ENCODE peak calls at places on chromosomes 13 and 19, in ten cellular contexts. One of them, this sample, is unnamed.

GRCh38 chr19:45311640-45312039 is 11.0 kb downstream of the CKM start:
- DNase-seq in Karpas-422: no peak
- DNase-seq in SK-N-SH: no peak
- DNase-seq in GM23248: no peak
- DNase-seq in hepatocyte: no peak
- DNase-seq in GM23338: peak; percentile 52
- DNase-seq in MM.1S: no peak
- DNase-seq in HCT116: no peak
- DNase-seq in OCI-LY7: no peak
- DNase-seq in PC-9: no peak
- DNase-seq in this sample: no peak

GRCh38 chr19:35348909-35349611 is 1.4 kb downstream of the FFAR1 start:
- DNase-seq in Karpas-422: peak; percentile 75
- DNase-seq in PC-9: no peak
- DNase-seq in HCT116: no peak
- DNase-seq in GM23248: no peak
- DNase-seq in GM23338: peak; percentile 34
- DNase-seq in hepatocyte: no peak
- DNase-seq in SK-N-SH: no peak
- DNase-seq in MM.1S: no peak
- DNase-seq in OCI-LY7: peak; percentile 93
- DNase-seq in this sample: no peak

GRCh38 chr19:17020823-17021222 is 5.8 kb downstream of the CPAMD8 start:
- DNase-seq in SK-N-SH: no peak
- DNase-seq in PC-9: peak; percentile 69
- DNase-seq in OCI-LY7: peak; percentile 43
- DNase-seq in MM.1S: no peak
- DNase-seq in GM23338: peak; percentile 37
- DNase-seq in hepatocyte: no peak
- DNase-seq in HCT116: peak; percentile 15
- DNase-seq in Karpas-422: peak; percentile 81
- DNase-seq in GM23248: no peak
- DNase-seq in this sample: peak; percentile 30

GRCh38 chr19:33399745-33400681 is 26.5 kb downstream of the CEBPG start:
- DNase-seq in PC-9: no peak
- DNase-seq in SK-N-SH: peak; percentile 28
- DNase-seq in Karpas-422: no peak
- DNase-seq in GM23338: no peak
- DNase-seq in HCT116: no peak
- DNase-seq in MM.1S: no peak
- DNase-seq in hepatocyte: no peak
- DNase-seq in GM23248: no peak
- DNase-seq in OCI-LY7: no peak
- DNase-seq in this sample: no peak

GRCh38 chr19:41421314-41421713 is 5.9 kb downstream of the B3GNT8 start:
- DNase-seq in PC-9: no peak
- DNase-seq in MM.1S: no peak
- DNase-seq in GM23248: no peak
- DNase-seq in hepatocyte: no peak
- DNase-seq in OCI-LY7: no peak
- DNase-seq in Karpas-422: no peak
- DNase-seq in GM23338: no peak
- DNase-seq in SK-N-SH: no peak
- DNase-seq in HCT116: no peak
- DNase-seq in this sample: no peak

GRCh38 chr19:46862974-46863632 is 2.3 kb downstream of the ARHGAP35 start:
- DNase-seq in MM.1S: no peak
- DNase-seq in GM23338: peak; percentile 34
- DNase-seq in GM23248: peak; percentile 22
- DNase-seq in Karpas-422: peak; percentile 61
- DNase-seq in OCI-LY7: no peak
- DNase-seq in hepatocyte: no peak
- DNase-seq in HCT116: no peak
- DNase-seq in SK-N-SH: no peak
- DNase-seq in PC-9: no peak
- DNase-seq in this sample: no peak

GRCh38 chr13:60351326-60351725 is 45.7 kb upstream of the TDRD3 start:
- DNase-seq in hepatocyte: peak; percentile 20
- DNase-seq in HCT116: no peak
- DNase-seq in GM23248: peak; percentile 49
- DNase-seq in SK-N-SH: peak; percentile 6
- DNase-seq in Karpas-422: no peak
- DNase-seq in OCI-LY7: no peak
- DNase-seq in GM23338: no peak
- DNase-seq in MM.1S: no peak
- DNase-seq in PC-9: peak; percentile 55
- DNase-seq in this sample: peak; percentile 40

GRCh38 chr19:18290250-18291018 is 9.0 kb upstream of the JUND start:
- DNase-seq in GM23248: peak; percentile 39
- DNase-seq in MM.1S: no peak
- DNase-seq in GM23338: no peak
- DNase-seq in hepatocyte: no peak
- DNase-seq in HCT116: no peak
- DNase-seq in Karpas-422: no peak
- DNase-seq in PC-9: no peak
- DNase-seq in OCI-LY7: no peak
- DNase-seq in SK-N-SH: no peak
- DNase-seq in this sample: no peak

GRCh38 chr19:40191836-40192646 is 815 bp downstream of the MAP3K10 start:
- DNase-seq in OCI-LY7: peak; percentile 53
- DNase-seq in MM.1S: peak; percentile 22
- DNase-seq in GM23248: peak; percentile 61
- DNase-seq in hepatocyte: peak; percentile 55
- DNase-seq in SK-N-SH: peak; percentile 88
- DNase-seq in Karpas-422: peak; percentile 75
- DNase-seq in PC-9: no peak
- DNase-seq in HCT116: no peak
- DNase-seq in GM23338: peak; percentile 85
- DNase-seq in this sample: peak; percentile 2

GRCh38 chr13:110412132-110412912 is 105.2 kb downstream of the COL4A2 start:
- DNase-seq in Karpas-422: peak; percentile 82
- DNase-seq in SK-N-SH: peak; percentile 84
- DNase-seq in PC-9: peak; percentile 97
- DNase-seq in hepatocyte: peak; percentile 90
- DNase-seq in OCI-LY7: peak; percentile 27
- DNase-seq in GM23338: peak; percentile 87
- DNase-seq in GM23248: peak; percentile 99
- DNase-seq in HCT116: peak; percentile 66
- DNase-seq in MM.1S: peak; percentile 63
- DNase-seq in this sample: peak; percentile 92

GRCh38 chr19:35379992-35380391 is 9.1 kb downstream of the GPR42 start:
- DNase-seq in HCT116: no peak
- DNase-seq in PC-9: no peak
- DNase-seq in OCI-LY7: no peak
- DNase-seq in Karpas-422: no peak
- DNase-seq in hepatocyte: no peak
- DNase-seq in MM.1S: no peak
- DNase-seq in GM23338: no peak
- DNase-seq in GM23248: no peak
- DNase-seq in SK-N-SH: no peak
- DNase-seq in this sample: no peak

GRCh38 chr19:51607077-51607476 is 23.1 kb downstream of the SIGLEC5 start:
- DNase-seq in hepatocyte: no peak
- DNase-seq in GM23248: no peak
- DNase-seq in MM.1S: peak; percentile 65
- DNase-seq in Karpas-422: peak; percentile 90
- DNase-seq in HCT116: no peak
- DNase-seq in GM23338: no peak
- DNase-seq in PC-9: no peak
- DNase-seq in OCI-LY7: peak; percentile 93
- DNase-seq in SK-N-SH: no peak
- DNase-seq in this sample: no peak

GRCh38 chr13:44934724-44935123 is 54.5 kb downstream of the NUFIP1 start:
- DNase-seq in PC-9: peak; percentile 70
- DNase-seq in Karpas-422: no peak
- DNase-seq in OCI-LY7: no peak
- DNase-seq in GM23248: peak; percentile 82
- DNase-seq in GM23338: no peak
- DNase-seq in HCT116: no peak
- DNase-seq in hepatocyte: no peak
- DNase-seq in SK-N-SH: no peak
- DNase-seq in MM.1S: no peak
- DNase-seq in this sample: peak; percentile 62

GRCh38 chr13:44930280-44930679 is 59.0 kb downstream of the NUFIP1 start:
- DNase-seq in HCT116: no peak
- DNase-seq in GM23248: no peak
- DNase-seq in OCI-LY7: no peak
- DNase-seq in GM23338: no peak
- DNase-seq in Karpas-422: no peak
- DNase-seq in hepatocyte: no peak
- DNase-seq in MM.1S: no peak
- DNase-seq in PC-9: no peak
- DNase-seq in SK-N-SH: no peak
- DNase-seq in this sample: no peak

GRCh38 chr13:44932171-44932849 is 57.0 kb downstream of the NUFIP1 start:
- DNase-seq in OCI-LY7: no peak
- DNase-seq in GM23338: no peak
- DNase-seq in hepatocyte: no peak
- DNase-seq in SK-N-SH: no peak
- DNase-seq in PC-9: no peak
- DNase-seq in GM23248: peak; percentile 49
- DNase-seq in Karpas-422: no peak
- DNase-seq in MM.1S: no peak
- DNase-seq in HCT116: no peak
- DNase-seq in this sample: peak; percentile 55

GRCh38 chr13:44930907-44931676 is 58.2 kb downstream of the NUFIP1 start:
- DNase-seq in PC-9: peak; percentile 77
- DNase-seq in GM23248: peak; percentile 52
- DNase-seq in MM.1S: no peak
- DNase-seq in SK-N-SH: no peak
- DNase-seq in Karpas-422: no peak
- DNase-seq in hepatocyte: no peak
- DNase-seq in OCI-LY7: no peak
- DNase-seq in GM23338: peak; percentile 50
- DNase-seq in HCT116: no peak
- DNase-seq in this sample: peak; percentile 27

GRCh38 chr13:44932850-44933251 is 56.4 kb downstream of the NUFIP1 start:
- DNase-seq in SK-N-SH: no peak
- DNase-seq in GM23248: peak; percentile 75
- DNase-seq in Karpas-422: no peak
- DNase-seq in PC-9: no peak
- DNase-seq in GM23338: no peak
- DNase-seq in MM.1S: no peak
- DNase-seq in hepatocyte: no peak
- DNase-seq in HCT116: no peak
- DNase-seq in OCI-LY7: no peak
- DNase-seq in this sample: peak; percentile 76
- H3K9me2 ChIP-seq in SK-N-SH: no peaks in the 10 kb centered on the region
- H3K9me2 ChIP-seq in GM23248: no peaks in the 10 kb centered on the region
- H3K9me2 ChIP-seq in Karpas-422: no peaks in the 10 kb centered on the region
- H3K9me2 ChIP-seq in PC-9: no peaks in the 10 kb centered on the region
- H3K9me2 ChIP-seq in GM23338: no peaks in the 10 kb centered on the region
- H3K9me2 ChIP-seq in MM.1S: no peaks in the 10 kb centered on the region
- H3K9me2 ChIP-seq in hepatocyte: no peaks in the 10 kb centered on the region
- H3K9me2 ChIP-seq in HCT116: no peaks in the 10 kb centered on the region
- H3K9me2 ChIP-seq in OCI-LY7: no peaks in the 10 kb centered on the region
- H3K9me2 ChIP-seq in this sample: no peaks in the 10 kb centered on the region

DNA sequence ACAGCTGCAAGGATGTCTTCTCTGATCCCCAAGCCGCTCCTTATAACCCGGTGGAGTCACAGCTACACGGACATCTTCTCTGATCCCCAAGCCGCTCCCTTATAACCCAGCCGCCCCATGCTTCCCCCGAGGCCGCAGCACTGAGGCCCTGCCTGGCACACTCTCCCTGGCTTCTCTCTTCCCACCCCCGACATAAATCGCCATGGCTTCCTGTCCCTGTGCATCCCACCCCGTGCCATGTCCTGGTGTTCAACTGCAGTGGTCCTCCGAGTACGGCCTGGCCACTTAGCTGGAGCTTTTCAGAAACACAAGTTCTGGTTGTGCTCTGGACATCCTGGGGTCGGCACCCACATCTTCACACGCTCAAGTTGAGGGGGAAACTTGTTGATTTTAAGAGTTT is 60.4 kb downstream of the RASA3 start:
- DNase-seq in PC-9: no peak
- DNase-seq in hepatocyte: no peak
- DNase-seq in GM23338: no peak
- DNase-seq in SK-N-SH: no peak
- DNase-seq in Karpas-422: no peak
- DNase-seq in OCI-LY7: no peak
- DNase-seq in HCT116: no peak
- DNase-seq in GM23248: no peak
- DNase-seq in MM.1S: no peak
- DNase-seq in this sample: no peak
- H3K79me2 ChIP-seq in PC-9: no peaks in the 10 kb centered on the region
- H3K79me2 ChIP-seq in hepatocyte: no peaks in the 10 kb centered on the region
- H3K79me2 ChIP-seq in GM23338: peaks cover 11% of the 10 kb centered on the region
- H3K79me2 ChIP-seq in SK-N-SH: peaks cover 70% of the 10 kb centered on the region
- H3K79me2 ChIP-seq in Karpas-422: no peaks in the 10 kb centered on the region
- H3K79me2 ChIP-seq in OCI-LY7: no peaks in the 10 kb centered on the region
- H3K79me2 ChIP-seq in HCT116: peaks cover 15% of the 10 kb centered on the region
- H3K79me2 ChIP-seq in GM23248: peaks cover 85% of the 10 kb centered on the region
- H3K79me2 ChIP-seq in MM.1S: peaks cover 61% of the 10 kb centered on the region
- H3K79me2 ChIP-seq in this sample: peaks cover 6% of the 10 kb centered on the region

DNA sequence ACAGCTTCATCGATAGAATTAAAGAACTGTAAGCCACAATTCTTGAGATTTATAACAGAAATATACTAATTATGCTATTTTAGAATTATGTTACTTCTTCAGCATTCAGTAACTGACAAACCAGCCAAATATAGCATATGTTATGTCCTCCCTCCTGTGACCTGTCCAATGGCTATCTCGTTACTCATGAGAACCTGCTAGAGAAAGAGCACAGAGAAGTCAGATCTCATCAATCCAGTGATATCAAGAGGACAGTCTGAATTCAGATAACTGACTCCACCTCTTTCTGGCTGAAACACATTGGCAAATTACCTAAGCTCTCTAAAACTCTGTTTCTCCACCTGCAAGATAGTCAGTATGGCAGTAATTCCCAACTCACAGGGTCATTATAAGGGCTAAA is 170.4 kb downstream of the FGF14 start:
- DNase-seq in MM.1S: no peak
- DNase-seq in Karpas-422: no peak
- DNase-seq in hepatocyte: no peak
- DNase-seq in GM23248: no peak
- DNase-seq in OCI-LY7: no peak
- DNase-seq in HCT116: no peak
- DNase-seq in SK-N-SH: no peak
- DNase-seq in PC-9: no peak
- DNase-seq in GM23338: no peak
- DNase-seq in this sample: no peak
- H3K9me2 ChIP-seq in MM.1S: no peaks in the 10 kb centered on the region
- H3K9me2 ChIP-seq in Karpas-422: no peaks in the 10 kb centered on the region
- H3K9me2 ChIP-seq in hepatocyte: no peaks in the 10 kb centered on the region
- H3K9me2 ChIP-seq in GM23248: no peaks in the 10 kb centered on the region
- H3K9me2 ChIP-seq in OCI-LY7: no peaks in the 10 kb centered on the region
- H3K9me2 ChIP-seq in HCT116: no peaks in the 10 kb centered on the region
- H3K9me2 ChIP-seq in SK-N-SH: no peaks in the 10 kb centered on the region
- H3K9me2 ChIP-seq in PC-9: no peaks in the 10 kb centered on the region
- H3K9me2 ChIP-seq in GM23338: peaks cover 3% of the 10 kb centered on the region
- H3K9me2 ChIP-seq in this sample: no peaks in the 10 kb centered on the region

DNA sequence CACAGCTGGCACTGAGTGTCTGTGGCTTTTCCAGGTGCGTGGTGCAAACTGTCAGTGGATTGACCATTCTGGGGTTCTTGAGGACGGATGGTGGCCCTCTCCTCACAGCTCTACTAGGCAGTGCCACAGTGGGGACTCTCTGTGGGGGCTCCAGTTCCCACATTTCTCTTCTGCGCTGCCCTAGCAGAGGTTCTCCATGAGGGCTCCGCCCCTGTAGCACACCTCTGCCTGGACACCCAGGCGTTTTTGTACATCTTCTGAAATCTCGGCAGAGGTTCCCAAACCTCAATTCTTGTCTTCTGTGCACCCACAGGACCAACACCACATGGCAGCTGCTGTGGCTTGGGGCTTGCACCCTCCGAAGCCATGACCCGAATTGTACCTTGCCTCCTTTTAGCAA is 9.2 kb downstream of the ZNF627 start:
- DNase-seq in HCT116: no peak
- DNase-seq in GM23338: no peak
- DNase-seq in SK-N-SH: no peak
- DNase-seq in OCI-LY7: no peak
- DNase-seq in GM23248: no peak
- DNase-seq in PC-9: no peak
- DNase-seq in MM.1S: no peak
- DNase-seq in Karpas-422: no peak
- DNase-seq in hepatocyte: no peak
- DNase-seq in this sample: no peak
- H3K79me2 ChIP-seq in HCT116: peaks cover 50% of the 10 kb centered on the region
- H3K79me2 ChIP-seq in GM23338: peaks cover 96% of the 10 kb centered on the region
- H3K79me2 ChIP-seq in SK-N-SH: peaks cover 98% of the 10 kb centered on the region
- H3K79me2 ChIP-seq in OCI-LY7: no peaks in the 10 kb centered on the region
- H3K79me2 ChIP-seq in GM23248: peaks cover 96% of the 10 kb centered on the region
- H3K79me2 ChIP-seq in PC-9: peaks cover 23% of the 10 kb centered on the region
- H3K79me2 ChIP-seq in MM.1S: no peaks in the 10 kb centered on the region
- H3K79me2 ChIP-seq in Karpas-422: peaks cover 40% of the 10 kb centered on the region
- H3K79me2 ChIP-seq in hepatocyte: peaks cover 98% of the 10 kb centered on the region
- H3K79me2 ChIP-seq in this sample: peaks cover 30% of the 10 kb centered on the region